ENCODE peak calls at places on chromosomes 7 and 10, in seven cellular contexts. One of them, this sample, is unnamed.

GRCh38 chr10:116241642-116242405 is 31.2 kb downstream of the GFRA1 start:
- DNase-seq in cardiac muscle cell: no peak
- DNase-seq in thoracic aorta: no peak
- DNase-seq in lower lobe of right lung: no peak
- DNase-seq in lower leg skin: no peak
- DNase-seq in left ventricle myocardium inferior: no peak
- DNase-seq in upper lobe of right lung: no peak
- DNase-seq in this sample: no peak

GRCh38 chr10:124004372-124004928 is 88.9 kb downstream of the CHST15 start:
- DNase-seq in cardiac muscle cell: no peak
- DNase-seq in thoracic aorta: no peak
- DNase-seq in lower lobe of right lung: peak
- DNase-seq in lower leg skin: no peak
- DNase-seq in left ventricle myocardium inferior: no peak
- DNase-seq in upper lobe of right lung: no peak
- DNase-seq in this sample: no peak

GRCh38 chr10:124917939-124918830 is 23.7 kb upstream of the ZRANB1 start:
- DNase-seq in cardiac muscle cell: no peak
- DNase-seq in thoracic aorta: no peak
- DNase-seq in lower lobe of right lung: no peak
- DNase-seq in lower leg skin: peak
- DNase-seq in left ventricle myocardium inferior: no peak
- DNase-seq in upper lobe of right lung: no peak
- DNase-seq in this sample: no peak

GRCh38 chr7:50330701-50331100 is 26.2 kb downstream of the IKZF1 start:
- DNase-seq in cardiac muscle cell: no peak
- DNase-seq in thoracic aorta: no peak
- DNase-seq in lower lobe of right lung: no peak
- DNase-seq in lower leg skin: no peak
- DNase-seq in left ventricle myocardium inferior: no peak
- DNase-seq in upper lobe of right lung: no peak
- DNase-seq in this sample: no peak

GRCh38 chr7:74051629-74052410 is 23.8 kb downstream of the ELN start:
- DNase-seq in cardiac muscle cell: peak
- DNase-seq in thoracic aorta: no peak
- DNase-seq in lower lobe of right lung: peak
- DNase-seq in lower leg skin: no peak
- DNase-seq in left ventricle myocardium inferior: no peak
- DNase-seq in upper lobe of right lung: peak
- DNase-seq in this sample: no peak

GRCh38 chr7:99428972-99429566 is 9.5 kb downstream of the PTCD1 start:
- DNase-seq in cardiac muscle cell: no peak
- DNase-seq in thoracic aorta: no peak
- DNase-seq in lower lobe of right lung: no peak
- DNase-seq in lower leg skin: no peak
- DNase-seq in left ventricle myocardium inferior: no peak
- DNase-seq in upper lobe of right lung: no peak
- DNase-seq in this sample: no peak

GRCh38 chr10:70662362-70663220 is 9.7 kb upstream of the ADAMTS14 start:
- DNase-seq in cardiac muscle cell: no peak
- DNase-seq in thoracic aorta: no peak
- DNase-seq in lower lobe of right lung: no peak
- DNase-seq in lower leg skin: no peak
- DNase-seq in left ventricle myocardium inferior: no peak
- DNase-seq in upper lobe of right lung: peak
- DNase-seq in this sample: no peak

GRCh38 chr10:73625884-73626753 is 15.2 kb downstream of the MYOZ1 start:
- DNase-seq in cardiac muscle cell: peak
- DNase-seq in thoracic aorta: peak
- DNase-seq in lower lobe of right lung: peak
- DNase-seq in lower leg skin: peak
- DNase-seq in left ventricle myocardium inferior: peak
- DNase-seq in upper lobe of right lung: peak
- DNase-seq in this sample: peak

GRCh38 chr7:83856094-83856493 is 207.2 kb upstream of the SEMA3E start:
- DNase-seq in cardiac muscle cell: no peak
- DNase-seq in thoracic aorta: no peak
- DNase-seq in lower lobe of right lung: no peak
- DNase-seq in lower leg skin: no peak
- DNase-seq in left ventricle myocardium inferior: no peak
- DNase-seq in upper lobe of right lung: no peak
- DNase-seq in this sample: no peak

GRCh38 chr7:91949221-91950009 is 8.8 kb downstream of the AKAP9 start:
- DNase-seq in cardiac muscle cell: no peak
- DNase-seq in thoracic aorta: no peak
- DNase-seq in lower lobe of right lung: no peak
- DNase-seq in lower leg skin: no peak
- DNase-seq in left ventricle myocardium inferior: no peak
- DNase-seq in upper lobe of right lung: no peak
- DNase-seq in this sample: no peak

GRCh38 chr7:21883069-21883468 is 62.6 kb downstream of the CDCA7L start:
- DNase-seq in cardiac muscle cell: no peak
- DNase-seq in thoracic aorta: no peak
- DNase-seq in lower lobe of right lung: no peak
- DNase-seq in lower leg skin: no peak
- DNase-seq in left ventricle myocardium inferior: no peak
- DNase-seq in upper lobe of right lung: no peak
- DNase-seq in this sample: no peak

GRCh38 chr10:97074256-97075145 is 111.3 kb downstream of the SLIT1 start:
- DNase-seq in cardiac muscle cell: no peak
- DNase-seq in thoracic aorta: no peak
- DNase-seq in lower lobe of right lung: no peak
- DNase-seq in lower leg skin: no peak
- DNase-seq in left ventricle myocardium inferior: no peak
- DNase-seq in upper lobe of right lung: no peak
- DNase-seq in this sample: no peak

GRCh38 chr7:100561491-100562194 is 12.1 kb downstream of the SAP25 start:
- DNase-seq in cardiac muscle cell: no peak
- DNase-seq in thoracic aorta: no peak
- DNase-seq in lower lobe of right lung: no peak
- DNase-seq in lower leg skin: no peak
- DNase-seq in left ventricle myocardium inferior: no peak
- DNase-seq in upper lobe of right lung: peak
- DNase-seq in this sample: no peak

GRCh38 chr7:152313879-152314604 is 121.8 kb downstream of the KMT2C start:
- DNase-seq in cardiac muscle cell: peak
- DNase-seq in thoracic aorta: no peak
- DNase-seq in lower lobe of right lung: no peak
- DNase-seq in lower leg skin: peak
- DNase-seq in left ventricle myocardium inferior: no peak
- DNase-seq in upper lobe of right lung: no peak
- DNase-seq in this sample: peak

GRCh38 chr7:155610633-155611193 is 33.7 kb upstream of the RBM33 start:
- DNase-seq in cardiac muscle cell: no peak
- DNase-seq in thoracic aorta: no peak
- DNase-seq in lower lobe of right lung: no peak
- DNase-seq in lower leg skin: no peak
- DNase-seq in left ventricle myocardium inferior: no peak
- DNase-seq in upper lobe of right lung: no peak
- DNase-seq in this sample: no peak

GRCh38 chr7:40057292-40057691 is 77.1 kb downstream of the MPLKIP start:
- DNase-seq in cardiac muscle cell: peak
- DNase-seq in thoracic aorta: no peak
- DNase-seq in lower lobe of right lung: no peak
- DNase-seq in lower leg skin: no peak
- DNase-seq in left ventricle myocardium inferior: no peak
- DNase-seq in upper lobe of right lung: no peak
- DNase-seq in this sample: no peak

GRCh38 chr7:147400221-147400689 is 1190.3 kb upstream of the C7orf33 start:
- DNase-seq in cardiac muscle cell: no peak
- DNase-seq in thoracic aorta: no peak
- DNase-seq in lower lobe of right lung: no peak
- DNase-seq in lower leg skin: no peak
- DNase-seq in left ventricle myocardium inferior: no peak
- DNase-seq in upper lobe of right lung: no peak
- DNase-seq in this sample: no peak
- H3K4me3 ChIP-seq in cardiac muscle cell: no peak
- H3K4me3 ChIP-seq in thoracic aorta: no peak
- H3K4me3 ChIP-seq in lower lobe of right lung: no peak
- H3K4me3 ChIP-seq in lower leg skin: no peak
- H3K4me3 ChIP-seq in left ventricle myocardium inferior: peak
- H3K4me3 ChIP-seq in upper lobe of right lung: no peak
- H3K4me3 ChIP-seq in this sample: no peak

DNA sequence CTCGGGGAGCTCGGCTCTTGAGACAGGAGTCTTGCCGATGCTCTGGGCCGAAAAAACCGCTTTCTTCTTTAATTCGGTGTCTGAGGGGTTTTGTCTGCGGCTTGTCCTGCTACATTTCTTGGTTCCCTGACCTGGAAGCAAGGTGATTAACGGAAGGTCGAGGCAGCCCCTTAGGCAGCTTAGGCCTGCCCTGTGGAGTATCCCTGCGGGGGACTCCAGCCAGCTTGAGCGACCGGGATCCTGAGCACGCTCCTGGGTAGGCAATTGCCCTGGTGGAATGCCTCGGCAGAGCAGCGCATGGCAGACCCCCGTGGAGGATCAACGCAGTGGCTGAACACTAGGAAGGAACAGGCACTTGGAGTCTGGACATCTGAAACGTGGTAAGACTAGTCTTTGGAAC is 30.5 kb upstream of the GHITM start:
- DNase-seq in cardiac muscle cell: no peak
- DNase-seq in thoracic aorta: no peak
- DNase-seq in lower lobe of right lung: no peak
- DNase-seq in lower leg skin: no peak
- DNase-seq in left ventricle myocardium inferior: no peak
- DNase-seq in upper lobe of right lung: no peak
- DNase-seq in this sample: no peak
- TF ChIP-seq CTCF in cardiac muscle cell: no peak
- TF ChIP-seq CTCF in thoracic aorta: no peak
- TF ChIP-seq CTCF in lower lobe of right lung: no peak
- TF ChIP-seq CTCF in lower leg skin: no peak
- TF ChIP-seq CTCF in left ventricle myocardium inferior: no peak
- TF ChIP-seq CTCF in upper lobe of right lung: no peak
- TF ChIP-seq CTCF in this sample: no peak

DNA sequence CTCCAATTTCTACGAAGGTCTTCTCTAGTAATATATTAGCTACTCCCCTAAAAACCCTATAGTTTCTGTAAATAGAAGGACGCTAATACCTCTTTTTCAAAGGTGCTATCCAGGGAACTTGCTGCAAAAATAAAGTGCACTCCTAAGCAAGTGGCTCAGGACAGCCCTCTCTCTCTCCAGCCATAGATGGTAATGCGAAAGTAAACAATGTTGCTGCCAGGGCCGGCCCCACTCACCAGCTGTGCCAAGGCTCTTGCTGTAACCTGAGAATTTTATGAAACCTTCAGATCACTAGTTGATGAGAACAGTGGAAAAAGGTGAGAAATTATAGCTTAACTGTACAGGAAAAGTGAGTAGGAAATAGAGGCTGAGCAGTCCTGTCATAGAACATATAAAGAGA is 10.9 kb upstream of the TAS2R39 start:
- DNase-seq in cardiac muscle cell: no peak
- DNase-seq in thoracic aorta: no peak
- DNase-seq in lower lobe of right lung: peak
- DNase-seq in lower leg skin: no peak
- DNase-seq in left ventricle myocardium inferior: no peak
- DNase-seq in upper lobe of right lung: peak
- DNase-seq in this sample: peak
- H3K4me3 ChIP-seq in cardiac muscle cell: no peak
- H3K4me3 ChIP-seq in thoracic aorta: no peak
- H3K4me3 ChIP-seq in lower lobe of right lung: no peak
- H3K4me3 ChIP-seq in lower leg skin: no peak
- H3K4me3 ChIP-seq in left ventricle myocardium inferior: no peak
- H3K4me3 ChIP-seq in upper lobe of right lung: no peak
- H3K4me3 ChIP-seq in this sample: peak

DNA sequence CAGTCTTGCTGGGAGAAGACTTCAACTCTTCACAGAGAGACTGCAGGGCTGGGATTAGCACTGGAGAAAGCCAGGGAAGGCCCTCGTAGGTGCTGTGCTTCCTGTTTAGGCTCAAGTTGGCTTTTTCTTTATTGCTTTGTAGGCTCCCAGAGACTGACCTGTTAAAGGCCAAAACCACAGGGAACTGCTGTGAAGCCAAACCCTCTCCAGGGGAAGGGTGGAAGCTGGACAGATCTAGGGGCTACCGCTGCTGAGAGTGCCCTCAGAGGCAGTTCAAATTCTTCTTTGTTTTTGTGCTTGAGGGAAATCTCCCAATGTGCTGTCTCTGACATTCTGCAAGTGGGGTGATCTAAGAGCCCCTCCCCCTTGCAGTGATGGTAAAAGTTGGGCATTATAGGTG is 198.4 kb downstream of the CNTNAP2 start:
- DNase-seq in cardiac muscle cell: no peak
- DNase-seq in thoracic aorta: no peak
- DNase-seq in lower lobe of right lung: no peak
- DNase-seq in lower leg skin: no peak
- DNase-seq in left ventricle myocardium inferior: no peak
- DNase-seq in upper lobe of right lung: no peak
- DNase-seq in this sample: no peak
- TF ChIP-seq CTCF in cardiac muscle cell: no peak
- TF ChIP-seq CTCF in thoracic aorta: no peak
- TF ChIP-seq CTCF in lower lobe of right lung: no peak
- TF ChIP-seq CTCF in lower leg skin: no peak
- TF ChIP-seq CTCF in left ventricle myocardium inferior: no peak
- TF ChIP-seq CTCF in upper lobe of right lung: no peak
- TF ChIP-seq CTCF in this sample: no peak